ENCODE peak calls at places on chromosomes 1 and 21, in six cellular contexts. O, G, U, N, L and R are unnamed samples.

GRCh38 chr1:228342627-228343210 is 63.9 kb downstream of the TRIM11 start:
- DNase-seq in G (no peak), U (no peak), O (no peak), N (no peak), L (no peak), R (no peak)

GRCh38 chr1:233085566-233085965 is 135.2 kb downstream of the NTPCR start:
- DNase-seq in L (no peak), G (no peak), N (no peak), U (no peak), O (peak), R (no peak)

GRCh38 chr1:64539808-64540207 is 69.9 kb downstream of the CACHD1 start:
- DNase-seq in G (no peak), N (no peak), U (peak), L (peak), O (peak), R (no peak)

GRCh38 chr1:233598891-233599541 is 14.9 kb upstream of the KCNK1 start:
- DNase-seq in L (no peak), O (peak), N (no peak), U (no peak), G (no peak), R (no peak)

GRCh38 chr1:224929335-224930237 is at the start of gene DNAH14:
- DNase-seq in G (peak), U (peak), N (peak), L (peak), O (peak), R (peak)

GRCh38 chr1:198837276-198838021 is 198.6 kb downstream of the PTPRC start:
- DNase-seq in N (no peak), L (no peak), O (no peak), G (no peak), U (no peak), R (no peak)

GRCh38 chr1:212514056-212514614 is 81.4 kb downstream of the NENF start:
- DNase-seq in U (no peak), G (no peak), O (peak), N (peak), L (peak), R (peak)

GRCh38 chr1:13764933-13765332 is 64.9 kb downstream of the PRDM2 start:
- DNase-seq in L (no peak), O (no peak), U (peak), N (no peak), G (no peak), R (no peak)

GRCh38 chr1:64983110-64983509 is 16.8 kb upstream of the JAK1 start:
- DNase-seq in U (peak), O (peak), L (no peak), N (no peak), G (peak), R (peak)

GRCh38 chr1:230994860-230995259 is 16.0 kb downstream of the ARV1 start:
- DNase-seq in G (no peak), N (no peak), U (no peak), L (no peak), O (no peak), R (no peak)

GRCh38 chr1:19033926-19034680 is 77.6 kb upstream of the IFFO2 start:
- DNase-seq in G (no peak), L (no peak), U (no peak), O (peak), N (no peak), R (no peak)

GRCh38 chr21:41819236-41819855 is 52.5 kb upstream of the RIPK4 start:
- DNase-seq in N (no peak), O (no peak), G (no peak), L (no peak), U (no peak), R (no peak)

GRCh38 chr1:12477936-12478611 is 139.9 kb downstream of the DHRS3 start:
- DNase-seq in N (peak), G (peak), U (peak), L (peak), O (peak), R (peak)

GRCh38 chr1:30511563-30512252 is 211.7 kb downstream of the MATN1 start:
- DNase-seq in G (peak), U (no peak), O (peak), N (no peak), L (no peak), R (no peak)

GRCh38 chr1:119220980-119221379 is 80.5 kb upstream of the WARS2 start:
- DNase-seq in L (no peak), G (peak), N (no peak), U (no peak), O (peak), R (no peak)

GRCh38 chr1:185317886-185318310 is 855 bp upstream of the IVNS1ABP start:
- DNase-seq in U (peak), G (no peak), N (peak), O (peak), L (no peak), R (no peak)

GRCh38 chr1:155529109-155529508 is 33.5 kb downstream of the ASH1L start:
- DNase-seq in N (no peak), L (no peak), U (no peak), G (no peak), O (no peak), R (no peak)

GRCh38 chr1:185581961-185582725 is 152.0 kb upstream of the HMCN1 start:
- DNase-seq in N (no peak), L (no peak), U (no peak), O (peak), G (peak), R (no peak)

GRCh38 chr1:84086189-84086588 is 57.9 kb upstream of the PRKACB start:
- DNase-seq in U (no peak), L (no peak), G (no peak), N (no peak), O (no peak), R (no peak)

GRCh38 chr1:5555853-5556252 is 436.4 kb downstream of the NPHP4 start:
- DNase-seq in N (no peak), G (no peak), O (no peak), L (no peak), U (no peak), R (no peak)

GRCh38 chr1:41380979-41381690 is 19.9 kb downstream of the FOXO6 start:
- DNase-seq in L (no peak), N (peak), U (no peak), O (peak), G (no peak), R (no peak)

GRCh38 chr1:64623750-64624445 is 121.0 kb upstream of the RAVER2 start:
- DNase-seq in N (no peak), U (no peak), G (no peak), O (peak), L (peak), R (no peak)

GRCh38 chr1:240021709-240022108 is 70.0 kb upstream of the FMN2 start:
- DNase-seq in O (peak), L (no peak), G (no peak), U (no peak), N (no peak), R (no peak)

GRCh38 chr1:48039088-48040049 is 42.2 kb upstream of the TRABD2B start:
- DNase-seq in G (no peak), L (peak), N (no peak), U (peak), O (no peak), R (no peak)

GRCh38 chr1:43068911-43069310 is 103.2 kb downstream of the EBNA1BP2 start:
- DNase-seq in N (no peak), U (no peak), L (no peak), G (no peak), O (no peak), R (no peak)

GRCh38 chr1:1359668-1360468 is 1.5 kb upstream of the MXRA8 start:
- DNase-seq in O (peak), L (peak), U (no peak), N (no peak), G (peak), R (peak)

GRCh38 chr1:116909511-116910378 is at the start of gene PTGFRN:
- DNase-seq in G (peak), L (peak), O (peak), N (peak), U (peak), R (no peak)
- H3K4me3 ChIP-seq in G (peak), L (peak), O (peak), N (peak), U (peak), R (peak)

GRCh38 chr1:28246427-28246832 is 10.5 kb downstream of the ATP5IF1 start:
- DNase-seq in L (no peak), U (no peak), G (no peak), N (no peak), O (peak), R (peak)
- H3K4me3 ChIP-seq in L (peak), U (peak), G (peak), N (peak), O (peak), R (peak)

DNA sequence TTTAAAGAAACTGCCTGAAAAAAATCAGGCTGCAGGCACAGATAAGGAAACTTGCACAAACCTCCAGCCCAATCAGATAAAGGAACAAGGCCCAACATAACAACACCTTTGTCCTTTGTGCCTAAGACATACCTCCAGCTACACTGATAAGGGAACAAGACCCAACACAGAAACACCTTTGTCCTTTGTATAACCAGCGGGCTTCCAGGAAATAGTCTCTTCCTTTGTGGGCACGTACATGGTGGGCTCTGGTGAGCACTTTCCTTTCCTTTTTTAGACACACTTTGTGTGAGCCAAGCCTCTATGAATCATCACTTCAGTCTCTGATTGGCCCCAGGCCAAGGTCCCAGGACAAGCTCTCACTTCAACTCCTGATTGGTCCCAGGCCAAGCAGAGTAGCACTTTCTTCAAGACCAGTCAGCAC is 23.6 kb downstream of the ZNF670 start:
- DNase-seq in L (peak), O (peak), G (no peak), N (no peak), U (no peak), R (peak)
- H3K4me3 ChIP-seq in L (no peak), O (no peak), G (no peak), N (no peak), U (no peak), R (no peak)

DNA sequence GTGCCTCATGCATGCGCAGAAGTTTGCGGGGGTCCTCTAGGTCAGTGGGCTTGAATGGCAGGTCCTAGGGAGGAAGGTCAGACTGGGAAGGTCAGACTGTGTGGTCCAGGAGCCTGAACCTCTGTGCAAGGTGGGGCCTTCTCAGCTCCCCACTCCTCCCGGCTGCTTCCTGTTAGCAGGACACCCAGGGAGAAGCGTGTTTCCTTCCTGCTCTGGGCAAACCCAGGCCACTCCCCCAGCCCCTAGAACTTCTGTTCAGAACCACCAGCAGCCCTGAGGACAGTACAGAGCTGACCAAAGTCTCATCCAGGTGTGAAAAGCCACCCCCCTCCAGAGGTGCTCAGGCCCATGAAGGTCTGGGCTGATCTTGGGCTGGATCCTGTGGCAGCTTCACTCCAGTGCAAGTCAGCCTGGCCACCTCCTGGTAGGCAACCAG is 29.9 kb downstream of the NAV1 start:
- DNase-seq in L (no peak), G (no peak), O (no peak), N (no peak), U (no peak), R (no peak)
- H3K4me3 ChIP-seq in L (no peak), G (no peak), O (no peak), N (no peak), U (no peak), R (no peak)

GRCh38 chr1:209062081-209062480 is 521.4 kb upstream of the CAMK1G start:
- DNase-seq in L (no peak), G (no peak), N (no peak), O (no peak), U (no peak), R (no peak)

GRCh38 chr1:209065350-209065749 is 518.2 kb upstream of the CAMK1G start:
- DNase-seq in O (no peak), U (no peak), N (no peak), L (no peak), G (no peak), R (no peak)

GRCh38 chr1:209064850-209065249 is 518.7 kb upstream of the CAMK1G start:
- DNase-seq in L (no peak), G (no peak), O (no peak), N (no peak), U (no peak), R (no peak)

GRCh38 chr1:209062863-209063262 is 520.7 kb upstream of the CAMK1G start:
- DNase-seq in G (no peak), O (no peak), U (no peak), L (no peak), N (no peak), R (no peak)

GRCh38 chr1:209063816-209064664 is 519.5 kb upstream of the CAMK1G start:
- DNase-seq in U (peak), N (no peak), L (no peak), O (no peak), G (no peak), R (no peak)
- H3K4me3 ChIP-seq in U (no peak), N (no peak), L (no peak), O (no peak), G (no peak), R (no peak)

DNA sequence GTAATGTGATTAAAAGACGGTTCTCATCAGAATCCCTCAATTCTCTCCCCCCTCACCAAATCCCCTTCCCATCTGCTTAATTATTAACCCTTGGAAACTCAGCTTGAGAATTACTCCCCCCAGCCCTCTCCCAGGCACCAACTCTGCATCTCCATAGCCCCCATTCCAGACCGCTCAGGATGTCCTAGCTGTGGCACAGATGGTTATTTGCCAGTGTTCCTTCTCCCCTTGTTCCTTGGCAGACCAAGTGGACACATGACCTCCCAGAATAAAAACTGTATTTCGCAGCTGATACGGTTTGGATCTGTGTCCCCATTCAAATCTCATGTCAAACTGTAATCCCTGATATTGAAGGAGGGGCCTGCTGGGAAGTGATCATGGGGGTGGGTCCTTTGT is 14.6 kb downstream of the HENMT1 start:
- DNase-seq in N (no peak), O (no peak), G (no peak), U (no peak), L (no peak), R (no peak)
- H3K4me3 ChIP-seq in N (no peak), O (no peak), G (no peak), U (no peak), L (no peak), R (no peak)